ENCODE peak calls at places on chromosomes 16 and 17, in eight cellular contexts. H is transverse colon; V is tibial artery; L is left ventricle myocardium inferior; X is CD4-positive, alpha-beta memory T cell; U is mesendoderm; B is cardiac muscle cell; W is SJSA1. A is an unnamed sample. For H3K4me1, the result is how much of the 10 kb centered on the place peaks cover.

GRCh38 chr17:27323538-27324212 is 29.8 kb downstream of the WSB1 start:
- DNase-seq in H (peak), V (peak), L (peak), X (no peak), U (peak), B (peak), W (peak), A (peak)

GRCh38 chr16:55189179-55189578 is 134.8 kb upstream of the IRX6 start:
- DNase-seq in H (no peak), V (no peak), L (no peak), X (no peak), U (no peak), B (no peak), W (no peak), A (no peak)

GRCh38 chr17:36611345-36612072 is 10.1 kb downstream of the MRM1 start:
- DNase-seq in H (no peak), V (no peak), L (no peak), X (no peak), U (no peak), B (peak), W (no peak), A (no peak)

GRCh38 chr17:76014100-76014924 is 12.8 kb downstream of the EVPL start:
- DNase-seq in H (peak), V (peak), L (peak), X (peak), U (peak), B (peak), W (peak), A (peak)

GRCh38 chr17:58576679-58577367 is 62.4 kb upstream of the MTMR4 start:
- DNase-seq in H (no peak), V (no peak), L (no peak), X (no peak), U (no peak), B (no peak), W (no peak), A (no peak)

GRCh38 chr16:68396481-68396880 is 51.8 kb downstream of the SMPD3 start:
- DNase-seq in H (peak), V (no peak), L (no peak), X (peak), U (no peak), B (peak), W (no peak), A (no peak)

GRCh38 chr17:20211246-20211645 is 202.1 kb downstream of the SPECC1 start:
- DNase-seq in H (no peak), V (no peak), L (no peak), X (no peak), U (no peak), B (no peak), W (no peak), A (no peak)

GRCh38 chr17:491086-492014 is 138.7 kb upstream of the RPH3AL start:
- DNase-seq in H (peak), V (no peak), L (peak), X (peak), U (no peak), B (peak), W (peak), A (no peak)

GRCh38 chr16:1786242-1787055 is 3.7 kb downstream of the NUBP2 start:
- DNase-seq in H (no peak), V (no peak), L (peak), X (peak), U (no peak), B (no peak), W (no peak), A (no peak)

GRCh38 chr16:64771273-64771672 is 350.6 kb downstream of the CDH11 start:
- DNase-seq in H (no peak), V (no peak), L (no peak), X (no peak), U (no peak), B (no peak), W (no peak), A (no peak)

GRCh38 chr16:82649766-82650165 is 23.0 kb downstream of the CDH13 start:
- DNase-seq in H (no peak), V (no peak), L (no peak), X (no peak), U (no peak), B (no peak), W (no peak), A (no peak)

GRCh38 chr17:45110676-45111611 is 21.4 kb downstream of the PLCD3 start:
- DNase-seq in H (no peak), V (peak), L (peak), X (peak), U (no peak), B (no peak), W (peak), A (peak)

GRCh38 chr17:42329025-42329976 is 41.0 kb downstream of the STAT5A start:
- DNase-seq in H (no peak), V (no peak), L (no peak), X (no peak), U (peak), B (peak), W (peak), A (no peak)

GRCh38 chr17:61461586-61461966 is 9.4 kb downstream of the TBX4 start:
- DNase-seq in H (no peak), V (no peak), L (no peak), X (no peak), U (no peak), B (no peak), W (no peak), A (no peak)

GRCh38 chr16:78775161-78775561 is 675.7 kb downstream of the WWOX start:
- DNase-seq in H (no peak), V (no peak), L (no peak), X (no peak), U (no peak), B (no peak), W (no peak), A (no peak)

GRCh38 chr16:57970971-57971370 is at the start of gene CNGB1:
- DNase-seq in H (no peak), V (no peak), L (no peak), X (no peak), U (no peak), B (no peak), W (no peak), A (no peak)

GRCh38 chr17:16516594-16517018 is 24.6 kb upstream of the LRRC75A start:
- DNase-seq in H (no peak), V (no peak), L (no peak), X (no peak), U (peak), B (peak), W (peak), A (no peak)

GRCh38 chr17:15385305-15385704 is 43.9 kb upstream of the TEKT3 start:
- DNase-seq in H (no peak), V (no peak), L (no peak), X (no peak), U (no peak), B (no peak), W (no peak), A (no peak)

GRCh38 chr17:49022391-49022941 is 25.3 kb downstream of the IGF2BP1 start:
- DNase-seq in H (no peak), V (no peak), L (no peak), X (no peak), U (peak), B (peak), W (peak), A (no peak)

GRCh38 chr16:85005278-85006069 is 5.9 kb downstream of the ZDHHC7 start:
- DNase-seq in H (no peak), V (peak), L (no peak), X (no peak), U (peak), B (no peak), W (no peak), A (no peak)

GRCh38 chr16:85010446-85010930 is 847 bp downstream of the ZDHHC7 start:
- DNase-seq in H (no peak), V (no peak), L (no peak), X (no peak), U (no peak), B (no peak), W (no peak), A (no peak)

GRCh38 chr16:85006639-85007038 is 4.7 kb downstream of the ZDHHC7 start:
- DNase-seq in H (no peak), V (no peak), L (no peak), X (no peak), U (no peak), B (peak), W (no peak), A (no peak)

GRCh38 chr16:85008267-85008666 is 3.1 kb downstream of the ZDHHC7 start:
- DNase-seq in H (no peak), V (no peak), L (no peak), X (no peak), U (no peak), B (no peak), W (no peak), A (no peak)

DNA sequence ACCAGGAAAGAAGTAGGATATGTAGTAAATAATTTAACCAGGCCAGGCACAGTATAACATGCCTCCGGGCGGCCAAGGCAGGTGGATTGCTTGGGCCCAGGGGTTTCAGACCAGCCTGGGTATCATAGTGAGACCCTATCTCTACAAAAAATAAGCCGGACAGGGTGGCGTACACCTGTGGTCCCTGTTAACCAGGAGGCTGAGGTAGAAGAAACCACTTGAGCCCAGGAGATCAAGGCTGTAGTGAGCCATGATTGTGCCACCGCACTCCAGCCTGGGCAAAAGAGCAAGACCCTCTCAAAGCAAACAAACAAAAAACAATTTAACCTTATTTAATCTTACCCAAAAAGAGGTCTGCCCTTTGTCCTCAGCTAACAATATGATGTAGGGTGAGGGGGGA is 3.5 kb downstream of the ZDHHC7 start:
- DNase-seq in H (no peak), V (no peak), L (no peak), X (no peak), U (no peak), B (no peak), W (no peak), A (no peak)
- H3K4me1 ChIP-seq in H (half or more), V (half or more), L (half or more), X (half or more), U (under half), B (under half), W (under half), A (half or more)

DNA sequence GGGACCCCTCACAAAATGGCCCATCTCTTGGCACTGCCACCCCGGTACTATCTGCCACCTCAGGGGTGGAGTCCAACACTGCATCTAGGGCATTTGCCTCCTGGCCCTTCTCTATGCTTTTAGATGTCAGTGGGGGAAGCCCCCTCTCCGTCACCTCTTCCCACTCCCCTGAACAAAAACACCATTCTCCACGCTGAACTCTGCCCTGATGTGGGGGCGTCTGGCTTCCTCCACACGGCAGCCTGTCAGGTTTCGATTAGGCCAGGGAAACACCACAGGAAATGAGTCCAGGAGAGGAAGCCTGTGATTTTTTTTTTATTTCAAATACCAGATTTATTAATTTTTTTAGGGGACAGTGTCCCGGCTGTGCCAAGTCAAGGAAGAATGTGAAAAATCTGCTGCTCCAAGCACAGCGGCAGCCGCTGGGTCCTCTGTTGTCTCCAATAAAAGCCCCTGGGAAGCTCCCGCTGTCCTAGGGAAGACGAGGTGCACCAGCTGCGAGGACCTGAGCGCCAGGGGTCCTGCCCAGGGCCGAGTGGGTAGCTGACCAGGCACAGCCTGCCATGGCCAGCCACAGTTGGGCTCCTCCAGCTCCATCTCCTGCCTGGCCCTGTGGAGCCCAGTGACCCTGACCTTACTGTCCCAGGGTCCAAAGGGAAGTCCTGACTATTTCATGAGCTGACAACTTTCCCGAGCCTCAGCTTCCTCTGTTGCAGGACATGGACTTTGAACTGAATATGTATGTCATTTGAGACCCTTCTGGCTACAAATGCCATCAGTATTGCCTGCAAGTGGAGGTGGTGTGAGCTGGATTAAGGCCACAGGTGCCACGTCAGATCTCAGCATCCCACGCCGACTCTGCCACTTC is 336.7 kb downstream of the FOXL1 start:
- DNase-seq in H (no peak), V (no peak), L (no peak), X (no peak), U (no peak), B (no peak), W (no peak), A (no peak)
- H3K27ac ChIP-seq in H (no peak), V (no peak), L (no peak), X (no peak), U (no peak), B (no peak), W (no peak), A (no peak)

DNA sequence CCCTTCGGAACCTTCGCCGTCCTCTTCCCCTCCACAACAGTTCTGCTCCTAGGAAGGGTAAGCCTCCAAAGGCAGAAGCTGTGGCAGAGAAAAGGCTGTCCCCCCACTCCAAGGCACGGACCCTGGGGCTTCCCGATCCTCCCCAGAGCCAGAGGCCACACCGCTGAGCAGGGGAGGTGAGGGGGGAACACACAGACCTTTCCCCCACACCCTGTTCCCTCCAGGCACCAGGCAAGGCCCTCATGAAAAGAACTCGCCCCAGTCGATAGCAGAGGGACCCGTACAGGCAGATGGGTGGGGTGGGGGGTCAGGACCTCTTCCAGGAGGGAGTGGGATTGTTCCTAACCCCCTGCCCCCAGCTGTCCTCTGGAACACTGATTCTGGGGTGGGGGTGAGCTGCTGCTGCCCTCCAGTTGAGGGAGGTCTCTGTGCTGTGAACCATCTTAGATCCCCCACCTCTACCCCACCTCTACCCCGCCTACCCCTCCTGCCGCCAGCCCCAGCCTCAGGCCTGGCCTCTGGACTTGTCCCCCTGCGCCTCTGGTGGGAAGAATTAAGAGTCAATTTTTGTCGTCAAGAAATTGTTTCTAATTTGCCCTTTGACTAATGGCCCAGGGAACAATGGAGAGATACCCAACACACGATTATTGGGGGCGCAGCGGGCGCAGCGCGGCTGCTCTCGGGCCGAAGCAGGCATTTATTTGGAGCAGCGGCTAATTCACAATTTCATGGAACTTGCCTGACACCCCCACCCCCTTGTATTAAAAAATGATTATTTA is 4.6 kb upstream of the BAHCC1 start:
- DNase-seq in H (no peak), V (no peak), L (no peak), X (no peak), U (peak), B (no peak), W (no peak), A (no peak)
- H3K4me1 ChIP-seq in H (half or more), V (half or more), L (half or more), X (under half), U (under half), B (half or more), W (under half), A (under half)

GRCh38 chr17:31490019-31490383 is 98.5 kb downstream of the RAB11FIP4 start:
- DNase-seq in H (no peak), V (no peak), L (no peak), X (no peak), U (no peak), B (no peak), W (no peak), A (no peak)

GRCh38 chr17:31489295-31490018 is 98.0 kb downstream of the RAB11FIP4 start:
- DNase-seq in H (peak), V (no peak), L (no peak), X (peak), U (peak), B (no peak), W (no peak), A (no peak)

GRCh38 chr17:31488264-31488981 is 96.9 kb downstream of the RAB11FIP4 start:
- DNase-seq in H (peak), V (no peak), L (no peak), X (peak), U (peak), B (no peak), W (no peak), A (no peak)

GRCh38 chr17:31487648-31488263 is 96.3 kb downstream of the RAB11FIP4 start:
- DNase-seq in H (peak), V (peak), L (peak), X (peak), U (peak), B (peak), W (no peak), A (peak)

GRCh38 chr17:31488982-31489294 is 97.5 kb downstream of the RAB11FIP4 start:
- DNase-seq in H (no peak), V (no peak), L (no peak), X (no peak), U (peak), B (no peak), W (no peak), A (no peak)
- H3K27ac ChIP-seq in H (peak), V (no peak), L (peak), X (peak), U (no peak), B (no peak), W (no peak), A (no peak)

DNA sequence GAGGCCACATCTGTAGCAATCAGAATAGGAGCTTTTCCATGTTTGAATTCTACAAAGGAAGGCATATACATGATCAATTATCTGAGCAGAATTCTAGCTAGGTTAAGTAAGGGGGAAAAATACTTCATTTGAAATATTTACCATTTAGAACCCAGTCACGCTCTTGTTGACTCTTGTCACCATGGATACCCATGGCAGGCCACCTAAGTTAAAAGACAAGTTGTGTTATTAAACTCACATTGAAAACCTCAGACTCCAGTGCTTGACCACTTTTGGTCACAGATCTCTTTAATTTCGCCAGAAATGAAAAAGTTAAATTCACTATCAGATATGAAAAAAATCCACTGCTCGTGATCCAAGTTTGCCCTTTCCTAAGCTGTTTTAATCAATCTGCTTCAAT is 4.1 kb downstream of the DDX5 start:
- DNase-seq in H (no peak), V (no peak), L (no peak), X (no peak), U (no peak), B (no peak), W (no peak), A (no peak)
- H3K4me1 ChIP-seq in H (under half), V (under half), L (half or more), X (half or more), U (under half), B (under half), W (under half), A (half or more)

DNA sequence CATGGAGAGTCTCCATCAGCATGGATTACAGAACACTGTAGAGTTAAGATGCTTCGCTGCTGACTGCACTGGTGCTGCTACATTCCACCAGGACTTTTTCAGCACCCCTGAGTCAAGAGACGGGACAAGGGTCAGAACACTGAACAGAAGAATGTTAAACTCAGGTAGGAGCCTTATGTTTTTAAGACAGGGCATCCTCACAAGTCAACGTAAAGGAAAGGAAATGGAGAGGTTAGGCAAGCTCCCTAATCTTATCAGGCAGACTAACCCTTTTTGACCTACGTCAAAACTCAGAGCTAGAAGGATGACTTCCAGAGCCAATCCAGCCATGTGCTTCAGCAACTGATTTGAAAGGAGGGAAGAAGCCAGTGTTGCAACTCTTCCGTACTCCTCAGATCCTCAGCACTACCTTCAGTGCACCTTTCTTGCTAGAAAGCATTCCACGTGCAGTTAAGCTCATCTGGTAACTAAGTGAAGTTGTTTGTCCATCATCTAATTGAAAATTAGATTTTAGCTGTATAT is 46.8 kb downstream of the REXO5 start:
- DNase-seq in H (no peak), V (no peak), L (no peak), X (no peak), U (no peak), B (peak), W (no peak), A (no peak)
- H3K27ac ChIP-seq in H (no peak), V (peak), L (peak), X (no peak), U (no peak), B (peak), W (no peak), A (peak)

A was measured in gastrocnemius medialis.